ENCODE peak calls at places on chromosomes 3 and 15, in nine cellular contexts. I is ovary, N is colonic mucosa, T is upper lobe of left lung, Q is lower lobe of right lung, W is body of pancreas, Z is IMR-90, O is PC-3, H is upper lobe of right lung. G is an unnamed sample.

GRCh38 chr15:69973102-69973714 is 124.5 kb downstream of the TLE3 start:
- DNase-seq in I (no peak), N (peak; percentile 17), T (no peak), Q (no peak), W (peak; percentile 31), Z (peak; percentile 37), O (peak; percentile 85), H (no peak), G (no peak)

GRCh38 chr15:86080302-86080701 is 631 bp downstream of the AGBL1 start:
- DNase-seq in I (no peak), N (no peak), T (no peak), Q (no peak), W (no peak), Z (no peak), O (no peak), H (no peak), G (no peak)

GRCh38 chr15:39246523-39246922 is 334.4 kb upstream of the THBS1 start:
- DNase-seq in I (no peak), N (no peak), T (no peak), Q (no peak), W (no peak), Z (peak; percentile 48), O (peak; percentile 72), H (no peak), G (no peak)

GRCh38 chr3:19539488-19540395 is 391.4 kb downstream of the KCNH8 start:
- DNase-seq in I (no peak), N (no peak), T (no peak), Q (no peak), W (no peak), Z (no peak), O (no peak), H (no peak), G (no peak)

GRCh38 chr15:31178705-31179104 is 77.2 kb upstream of the TRPM1 start:
- DNase-seq in I (no peak), N (no peak), T (no peak), Q (no peak), W (no peak), Z (no peak), O (no peak), H (no peak), G (no peak)

GRCh38 chr15:32952062-32952461 is 234.3 kb downstream of the GREM1 start:
- DNase-seq in I (no peak), N (no peak), T (no peak), Q (no peak), W (no peak), Z (peak; percentile 69), O (no peak), H (no peak), G (no peak)

GRCh38 chr3:187896664-187897063 is 151.4 kb upstream of the BCL6 start:
- DNase-seq in I (no peak), N (no peak), T (no peak), Q (no peak), W (no peak), Z (no peak), O (no peak), H (no peak), G (peak; percentile 60)

GRCh38 chr3:138767498-138768104 is 67.1 kb downstream of the PIK3CB start:
- DNase-seq in I (no peak), N (no peak), T (no peak), Q (no peak), W (no peak), Z (no peak), O (no peak), H (no peak), G (no peak)

GRCh38 chr15:35557544-35557943 is 11.6 kb upstream of the DPH6 start:
- DNase-seq in I (no peak), N (no peak), T (no peak), Q (no peak), W (no peak), Z (peak; percentile 90), O (peak; percentile 87), H (no peak), G (no peak)

GRCh38 chr3:129003578-129004112 is 2.5 kb downstream of the EFCC1 start:
- DNase-seq in I (peak; percentile 58), N (peak; percentile 74), T (peak; percentile 67), Q (peak; percentile 80), W (peak; percentile 76), Z (no peak), O (peak; percentile 54), H (peak; percentile 86), G (no peak)

GRCh38 chr15:42820811-42821210 is 83.9 kb upstream of the CDAN1 start:
- DNase-seq in I (no peak), N (no peak), T (no peak), Q (no peak), W (no peak), Z (no peak), O (no peak), H (no peak), G (no peak)

GRCh38 chr3:50126287-50127211 is 28.6 kb upstream of the SEMA3F start:
- DNase-seq in I (no peak), N (no peak), T (no peak), Q (peak; percentile 39), W (peak; percentile 48), Z (peak; percentile 45), O (peak; percentile 30), H (peak; percentile 61), G (peak; percentile 51)

GRCh38 chr3:186239321-186239720 is 122.7 kb downstream of the DGKG start:
- DNase-seq in I (no peak), N (no peak), T (peak; percentile 61), Q (no peak), W (peak; percentile 42), Z (no peak), O (peak; percentile 19), H (no peak), G (peak; percentile 38)

GRCh38 chr3:6861331-6861988 is 545 bp downstream of the GRM7 start:
- DNase-seq in I (no peak), N (no peak), T (no peak), Q (no peak), W (no peak), Z (no peak), O (no peak), H (no peak), G (no peak)

GRCh38 chr15:69748700-69749099 is 296.1 kb downstream of the RPLP1 start:
- DNase-seq in I (no peak), N (no peak), T (no peak), Q (no peak), W (no peak), Z (no peak), O (no peak), H (no peak), G (no peak)

GRCh38 chr3:101902041-101902440 is 52.7 kb downstream of the NFKBIZ start:
- DNase-seq in I (no peak), N (no peak), T (peak; percentile 29), Q (no peak), W (no peak), Z (peak; percentile 99), O (peak; percentile 69), H (no peak), G (no peak)

GRCh38 chr3:24367681-24368264 is 126.9 kb downstream of the THRB start:
- DNase-seq in I (no peak), N (no peak), T (no peak), Q (no peak), W (no peak), Z (no peak), O (no peak), H (no peak), G (no peak)

GRCh38 chr3:24367216-24367615 is 127.4 kb downstream of the THRB start:
- DNase-seq in I (no peak), N (no peak), T (no peak), Q (no peak), W (no peak), Z (no peak), O (no peak), H (no peak), G (no peak)

GRCh38 chr3:24363242-24363641 is 131.4 kb downstream of the THRB start:
- DNase-seq in I (no peak), N (no peak), T (peak; percentile 37), Q (no peak), W (peak; percentile 54), Z (no peak), O (peak; percentile 62), H (no peak), G (no peak)

GRCh38 chr3:24364359-24364758 is 130.3 kb downstream of the THRB start:
- DNase-seq in I (no peak), N (no peak), T (no peak), Q (no peak), W (no peak), Z (no peak), O (no peak), H (no peak), G (no peak)

DNA sequence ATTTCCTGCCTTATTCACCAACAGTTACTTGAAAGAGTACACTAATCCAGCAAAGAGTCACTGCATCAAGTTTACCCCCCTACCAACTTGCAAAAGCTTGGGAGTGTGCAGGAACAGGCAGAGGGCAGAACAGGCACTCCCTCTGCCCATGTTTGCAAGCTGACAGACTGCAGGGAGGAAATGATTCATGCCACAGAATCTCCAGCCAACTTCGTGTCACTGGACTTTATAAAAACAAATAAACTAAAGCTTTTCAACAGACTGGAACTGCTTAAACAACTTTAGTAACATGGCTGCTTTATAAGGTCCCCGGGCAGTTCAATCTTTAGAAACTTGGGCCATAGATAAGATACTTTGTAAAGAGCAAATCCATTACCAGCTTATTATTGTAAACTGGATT is 129.5 kb downstream of the THRB start:
- DNase-seq in I (no peak), N (peak; percentile 71), T (peak; percentile 75), Q (no peak), W (peak; percentile 84), Z (peak; percentile 68), O (peak; percentile 98), H (no peak), G (peak; percentile 57)
- TF ChIP-seq CTCF in I (no peak), N (no peak), T (no peak), Q (no peak), W (peak; percentile 60), Z (no peak), O (peak; percentile 39), H (no peak), G (no peak)

DNA sequence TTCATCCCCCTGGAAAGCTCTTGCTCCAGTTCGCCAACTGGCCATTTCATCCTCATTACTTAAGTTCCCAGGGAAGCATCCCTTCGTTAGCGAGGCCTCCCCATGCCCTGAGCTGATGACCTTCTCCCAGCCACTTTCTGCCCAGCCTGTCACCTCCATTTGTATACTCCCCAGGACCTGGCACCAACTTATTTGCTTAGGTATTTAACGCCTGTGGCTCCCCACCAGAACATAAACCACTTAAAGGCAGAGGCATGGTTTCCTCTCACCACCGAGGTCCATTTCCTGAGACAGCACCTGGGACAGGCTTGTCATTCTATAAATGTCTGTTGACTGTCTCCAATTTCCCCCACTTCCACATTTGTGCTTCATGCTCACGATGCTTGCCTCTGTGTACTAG is 189.0 kb downstream of the ZNF621 start:
- DNase-seq in I (no peak), N (no peak), T (no peak), Q (no peak), W (no peak), Z (no peak), O (no peak), H (no peak), G (no peak)
- H3K4me1 ChIP-seq in I (no peaks in the 10 kb centered on the region), N (no peaks in the 10 kb centered on the region), T (no peaks in the 10 kb centered on the region), Q (peaks cover 12% of the 10 kb centered on the region), W (peaks cover 6% of the 10 kb centered on the region), Z (no peaks in the 10 kb centered on the region), O (no peaks in the 10 kb centered on the region), H (peaks cover 5% of the 10 kb centered on the region), G (peaks cover 7% of the 10 kb centered on the region)

GRCh38 chr15:84654689-84655453 is 788 bp upstream of the WDR73 start:
- DNase-seq in I (peak; percentile 76), N (peak; percentile 89), T (peak; percentile 91), Q (peak; percentile 87), W (peak; percentile 85), Z (peak; percentile 79), O (peak; percentile 82), H (peak; percentile 89), G (peak; percentile 87)
- H3K4me3 ChIP-seq in I (peak overlapping the region; percentile 82), N (peak overlapping the region; percentile 81), T (peak overlapping the region; percentile 93), Q (peak overlapping the region; percentile 93), W (peak overlapping the region; percentile 57), Z (peak overlapping the region; percentile 83), O (peak overlapping the region; percentile 91), H (peak overlapping the region; percentile 95), G (peak overlapping the region; percentile 80)

GRCh38 chr15:73305331-73306211 is 63.2 kb downstream of the HCN4 start:
- DNase-seq in I (no peak), N (peak; percentile 28), T (peak; percentile 59), Q (no peak), W (peak; percentile 28), Z (peak; percentile 65), O (peak; percentile 74), H (no peak), G (no peak)
- TF ChIP-seq CTCF in I (no peak), N (peak; percentile 41), T (peak; percentile 17), Q (peak; percentile 34), W (peak; percentile 31), Z (peak; percentile 66), O (peak; percentile 89), H (peak; percentile 48), G (peak; percentile 24)